ENCODE peak calls at places on chromosome 15, in five cellular contexts. Y is Right ventricle myocardium superior; N is Caco-2; P is T-helper 9 cell; X is CD4-positive, alpha-beta T cell. I is an unnamed sample.

GRCh38 chr15:88776646-88777045 is 26.6 kb upstream of the ACAN start:
- DNase-seq in P (no peak), N (no peak), X (no peak), Y (no peak), I (no peak)

GRCh38 chr15:91956026-91956723 is 102.7 kb downstream of the SLCO3A1 start:
- DNase-seq in X (no peak), N (no peak), Y (peak; percentile 63), P (no peak), I (no peak)

GRCh38 chr15:51830279-51830806 is 890 bp downstream of the TMOD3 start:
- DNase-seq in X (no peak), P (no peak), Y (no peak), N (no peak), I (peak; percentile 84)

GRCh38 chr15:73932381-73933191 is 6.3 kb downstream of the LOXL1 start:
- DNase-seq in X (no peak), Y (peak; percentile 6), N (no peak), P (no peak), I (no peak)

GRCh38 chr15:42368096-42368495 is 8.8 kb downstream of the CAPN3 start:
- DNase-seq in Y (no peak), N (no peak), X (no peak), P (no peak), I (no peak)

GRCh38 chr15:63481105-63481810 is 23.1 kb upstream of the USP3 start:
- DNase-seq in P (no peak), N (no peak), Y (no peak), X (no peak), I (no peak)

GRCh38 chr15:69337133-69337532 is 38.4 kb downstream of the PAQR5 start:
- DNase-seq in X (no peak), N (no peak), Y (no peak), P (no peak), I (no peak)

GRCh38 chr15:93656041-93656440 is 567.0 kb upstream of the RGMA start:
- DNase-seq in X (no peak), P (no peak), N (no peak), Y (no peak), I (no peak)

GRCh38 chr15:100537326-100537725 is 8.6 kb upstream of the CERS3 start:
- DNase-seq in X (no peak), N (no peak), Y (no peak), P (no peak), I (no peak)